ENCODE peak calls at places on chromosomes 13 and 19, in eight cellular contexts. C is astrocyte of the spinal cord, E is ovary, P is fibroblast of villous mesenchyme, B is endothelial cell, R is RWPE1, S is stomach, T is psoas muscle. V is an unnamed sample.

GRCh38 chr13:71368301-71368700 is 498.7 kb downstream of the DACH1 start:
- DNase-seq in C (no peak), E (no peak), P (no peak), B (no peak), R (no peak), S (no peak), T (no peak), V (no peak)

GRCh38 chr19:42023121-42023942 is 29.3 kb upstream of the ATP1A3 start:
- DNase-seq in C (no peak), E (no peak), P (peak; percentile 17), B (peak; percentile 55), R (no peak), S (no peak), T (no peak), V (peak; percentile 56)

GRCh38 chr19:17405250-17406038 is at the start of gene BST2:
- DNase-seq in C (peak; percentile 42), E (peak; percentile 86), P (peak; percentile 96), B (no peak), R (peak; percentile 92), S (peak; percentile 64), T (peak; percentile 73), V (peak; percentile 72)

GRCh38 chr19:6425732-6426686 is 1.4 kb upstream of the KHSRP start:
- DNase-seq in C (no peak), E (peak; percentile 31), P (no peak), B (no peak), R (no peak), S (no peak), T (no peak), V (no peak)

GRCh38 chr19:49233163-49233562 is 75.6 kb downstream of the TRPM4 start:
- DNase-seq in C (no peak), E (no peak), P (no peak), B (no peak), R (no peak), S (no peak), T (no peak), V (no peak)

GRCh38 chr19:2782357-2782935 is 627 bp downstream of the SGTA start:
- DNase-seq in C (no peak), E (no peak), P (peak; percentile 7), B (no peak), R (no peak), S (no peak), T (no peak), V (no peak)

GRCh38 chr19:513368-514165 is 6.3 kb downstream of the TPGS1 start:
- DNase-seq in C (no peak), E (no peak), P (no peak), B (no peak), R (no peak), S (no peak), T (no peak), V (no peak)

GRCh38 chr13:19862511-19863313 is 737 bp downstream of the ZMYM5 start:
- DNase-seq in C (peak; percentile 24), E (no peak), P (peak; percentile 38), B (no peak), R (peak; percentile 43), S (peak; percentile 29), T (peak; percentile 34), V (peak; percentile 17)

GRCh38 chr13:32986552-32986951 is 29.7 kb upstream of the KL start:
- DNase-seq in C (no peak), E (no peak), P (no peak), B (no peak), R (no peak), S (no peak), T (no peak), V (no peak)

GRCh38 chr19:1867359-1867724 is 4.0 kb upstream of the KLF16 start:
- DNase-seq in C (no peak), E (no peak), P (no peak), B (no peak), R (no peak), S (no peak), T (no peak), V (no peak)

GRCh38 chr19:13600091-13600490 is 93.8 kb upstream of the CACNA1A start:
- DNase-seq in C (no peak), E (no peak), P (no peak), B (no peak), R (no peak), S (no peak), T (no peak), V (no peak)

GRCh38 chr13:69755101-69755500 is 352.5 kb upstream of the ATXN8OS start:
- DNase-seq in C (no peak), E (no peak), P (no peak), B (no peak), R (no peak), S (no peak), T (no peak), V (no peak)

GRCh38 chr19:23070353-23070781 is 46.5 kb upstream of the ZNF730 start:
- DNase-seq in C (peak; percentile 38), E (peak; percentile 33), P (peak; percentile 39), B (no peak), R (no peak), S (no peak), T (peak; percentile 31), V (peak; percentile 30)

GRCh38 chr13:92074658-92075057 is 676.2 kb downstream of the GPC5 start:
- DNase-seq in C (peak; percentile 14), E (no peak), P (no peak), B (peak; percentile 14), R (no peak), S (no peak), T (no peak), V (no peak)

GRCh38 chr13:52686381-52686780 is 33.7 kb downstream of the SUGT1 start:
- DNase-seq in C (no peak), E (no peak), P (peak; percentile 2), B (no peak), R (no peak), S (no peak), T (no peak), V (no peak)

GRCh38 chr13:36713842-36714241 is 40.0 kb downstream of the SERTM1 start:
- DNase-seq in C (no peak), E (no peak), P (no peak), B (no peak), R (no peak), S (no peak), T (no peak), V (no peak)

GRCh38 chr13:84959818-84960217 is 839.4 kb downstream of the SLITRK6 start:
- DNase-seq in C (no peak), E (no peak), P (no peak), B (no peak), R (no peak), S (no peak), T (no peak), V (no peak)

GRCh38 chr19:14059093-14059480 is 2.8 kb downstream of the PALM3 start:
- DNase-seq in C (no peak), E (no peak), P (no peak), B (peak; percentile 49), R (no peak), S (peak; percentile 34), T (peak; percentile 24), V (no peak)

GRCh38 chr13:100721885-100722512 is 47.4 kb upstream of the TMTC4 start:
- DNase-seq in C (peak; percentile 50), E (no peak), P (peak; percentile 56), B (peak; percentile 71), R (peak; percentile 53), S (peak; percentile 77), T (no peak), V (peak; percentile 44)

GRCh38 chr13:33326246-33326645 is 40.7 kb upstream of the STARD13 start:
- DNase-seq in C (no peak), E (no peak), P (no peak), B (no peak), R (no peak), S (no peak), T (no peak), V (no peak)

GRCh38 chr19:41649827-41650226 is 23.0 kb upstream of the CEACAM4 start:
- DNase-seq in C (no peak), E (no peak), P (no peak), B (no peak), R (peak; percentile 16), S (no peak), T (no peak), V (no peak)

GRCh38 chr13:113758651-113759524 is at the start of gene TMEM255B:
- DNase-seq in C (peak; percentile 55), E (peak; percentile 86), P (peak; percentile 67), B (peak; percentile 91), R (peak; percentile 95), S (peak; percentile 88), T (peak; percentile 85), V (peak; percentile 58)
- TF ChIP-seq CTCF in C (peak; percentile 14), E (no peak), P (peak; percentile 21), B (no peak), R (peak; percentile 37), S (peak; percentile 34), T (peak; percentile 39), V (no peak)

DNA sequence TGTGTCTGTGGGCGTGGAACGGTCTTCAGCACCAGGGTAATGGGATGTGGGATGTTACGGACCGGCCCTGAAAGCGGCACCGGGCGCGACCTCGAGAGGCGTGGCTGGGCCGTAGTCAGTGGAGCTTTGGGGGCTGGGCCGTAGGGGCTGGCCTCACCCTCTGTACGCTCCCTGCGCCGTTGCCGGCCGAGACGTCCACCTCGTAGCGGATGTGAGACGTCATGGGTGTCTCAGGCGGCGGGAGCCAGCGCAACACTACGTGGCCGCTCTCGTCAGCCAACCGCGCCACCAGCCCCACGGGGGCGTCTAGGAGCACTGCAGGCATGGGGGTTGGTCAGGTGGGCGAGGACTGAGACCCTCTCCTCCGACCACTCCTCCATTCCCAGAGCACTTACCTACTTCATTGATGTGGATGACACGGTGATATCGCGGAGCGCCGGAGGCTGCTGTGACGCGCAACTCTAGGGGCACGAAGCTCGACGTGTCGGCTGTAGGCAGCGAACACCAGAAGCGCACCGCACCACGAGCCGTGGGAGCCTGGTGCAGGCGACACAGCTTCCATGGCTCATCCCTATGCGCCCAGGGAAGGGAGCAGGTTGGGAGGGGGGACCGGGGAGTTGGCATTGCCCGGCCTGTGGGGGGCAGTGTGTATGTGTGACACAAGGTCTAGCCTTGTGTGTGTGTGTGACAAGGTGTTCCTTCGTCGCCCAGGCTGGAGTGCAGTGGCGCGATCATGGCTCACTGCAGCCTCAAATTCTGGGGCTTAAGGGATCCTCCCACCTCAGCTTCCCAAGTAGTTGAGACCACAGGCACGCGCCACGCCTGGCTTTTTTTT is 2.4 kb downstream of the EPOR start:
- DNase-seq in C (peak; percentile 80), E (no peak), P (peak; percentile 86), B (peak; percentile 65), R (peak; percentile 95), S (peak; percentile 68), T (peak; percentile 73), V (peak; percentile 61)
- TF ChIP-seq CTCF in C (no peak), E (peak; percentile 26), P (no peak), B (no peak), R (no peak), S (no peak), T (no peak), V (peak; percentile 3)

GRCh38 chr13:110323172-110323851 is 16.2 kb downstream of the COL4A2 start:
- DNase-seq in C (peak; percentile 96), E (no peak), P (peak; percentile 83), B (no peak), R (no peak), S (no peak), T (no peak), V (peak; percentile 89)
- TF ChIP-seq CTCF in C (peak; percentile 29), E (no peak), P (peak; percentile 31), B (peak; percentile 32), R (no peak), S (no peak), T (no peak), V (peak; percentile 5)

DNA sequence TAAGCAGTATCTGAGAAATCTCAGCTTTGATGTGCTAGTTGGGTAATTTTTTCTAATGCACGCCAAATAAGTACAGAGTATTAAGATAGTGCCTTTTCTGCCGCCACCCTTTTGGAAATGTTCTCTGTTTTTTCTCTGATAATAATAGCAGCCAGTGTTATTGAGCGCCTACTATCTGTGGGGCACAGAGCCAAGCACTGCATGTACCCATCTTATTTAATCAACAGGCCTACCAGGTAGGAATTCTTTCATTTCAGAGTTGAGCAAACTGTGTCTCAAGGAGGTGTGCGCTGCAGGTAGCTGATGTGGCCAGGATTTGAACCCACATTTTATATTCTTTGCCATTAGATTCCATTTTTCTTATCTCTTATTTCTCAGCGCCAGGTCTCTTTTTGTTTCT is 1.4 kb downstream of the EPN1 start:
- DNase-seq in C (no peak), E (peak; percentile 39), P (no peak), B (no peak), R (no peak), S (peak; percentile 90), T (no peak), V (peak; percentile 22)
- TF ChIP-seq CTCF in C (no peak), E (no peak), P (no peak), B (no peak), R (peak; percentile 45), S (no peak), T (no peak), V (peak; percentile 21)